ENCODE peak calls at places on chromosomes 5 and 9, in eight cellular contexts. M, N, U, Z, X, E, A and C are unnamed samples.

GRCh38 chr5:38453506-38453905 is 102.9 kb downstream of the LIFR start:
- DNase-seq in X (no peak), U (peak; percentile 89), A (no peak), N (no peak), Z (no peak), E (peak; percentile 72), M (no peak), C (no peak)

GRCh38 chr9:96442491-96442890 is 7.5 kb upstream of the HABP4 start:
- DNase-seq in X (no peak), M (no peak), A (no peak), U (no peak), N (no peak), Z (no peak), E (peak; percentile 22), C (no peak)

GRCh38 chr9:3526903-3527652 is 1.3 kb upstream of the RFX3 start:
- DNase-seq in X (peak; percentile 75), A (peak; percentile 33), U (no peak), M (no peak), Z (no peak), E (peak; percentile 42), N (peak; percentile 52), C (no peak)

GRCh38 chr9:137820161-137820855 is 57.3 kb upstream of the CACNA1B start:
- DNase-seq in Z (no peak), M (no peak), E (no peak), X (no peak), A (no peak), N (no peak), U (no peak), C (no peak)

GRCh38 chr5:141507387-141508091 is 18.7 kb downstream of the PCDHGC5 start:
- DNase-seq in N (no peak), M (no peak), Z (peak; percentile 87), A (no peak), X (no peak), U (no peak), E (no peak), C (peak; percentile 52)

GRCh38 chr9:97384406-97385262 is 27.3 kb upstream of the TDRD7 start:
- DNase-seq in Z (no peak), U (no peak), X (no peak), M (peak; percentile 17), N (no peak), E (no peak), A (no peak), C (no peak)

GRCh38 chr9:35651964-35652828 is 1.5 kb upstream of the SIT1 start:
- DNase-seq in M (no peak), Z (no peak), N (no peak), A (no peak), E (no peak), U (no peak), X (peak; percentile 62), C (no peak)

GRCh38 chr9:3825724-3826123 is 299.9 kb upstream of the RFX3 start:
- DNase-seq in A (no peak), E (no peak), N (no peak), M (no peak), Z (no peak), X (no peak), U (no peak), C (no peak)

GRCh38 chr5:139914218-139914807 is 118.7 kb downstream of the PSD2 start:
- DNase-seq in U (no peak), M (no peak), N (peak; percentile 32), A (no peak), Z (peak; percentile 6), X (no peak), E (no peak), C (no peak)

GRCh38 chr5:141524604-141525597 is 36.0 kb downstream of the PCDHGC5 start:
- DNase-seq in M (peak; percentile 83), N (peak; percentile 90), E (peak; percentile 58), X (peak; percentile 87), Z (peak; percentile 96), U (no peak), A (peak; percentile 88), C (no peak)

GRCh38 chr9:1005043-1005667 is 28.7 kb downstream of the DMRT3 start:
- DNase-seq in Z (no peak), N (no peak), U (peak; percentile 53), E (peak; percentile 60), X (no peak), A (peak; percentile 24), M (no peak), C (no peak)

GRCh38 chr5:61020415-61020814 is 75.4 kb downstream of the NDUFAF2 start:
- DNase-seq in X (no peak), U (no peak), E (no peak), N (no peak), A (no peak), Z (no peak), M (no peak), C (no peak)

GRCh38 chr9:98691890-98692289 is 16.8 kb downstream of the GABBR2 start:
- DNase-seq in N (no peak), U (no peak), M (no peak), Z (no peak), X (no peak), E (no peak), A (no peak), C (no peak)

GRCh38 chr9:98572054-98572627 is 136.6 kb downstream of the GABBR2 start:
- DNase-seq in A (no peak), Z (no peak), N (no peak), X (no peak), M (no peak), E (no peak), U (no peak), C (no peak)

GRCh38 chr5:2756211-2756746 is 4.8 kb upstream of the IRX2 start:
- DNase-seq in A (no peak), U (no peak), E (no peak), N (peak; percentile 87), M (peak; percentile 57), Z (no peak), X (no peak), C (no peak)

GRCh38 chr5:83718195-83718825 is 2.3 kb downstream of the HAPLN1 start:
- DNase-seq in E (peak; percentile 20), Z (no peak), M (peak; percentile 30), N (no peak), U (no peak), X (peak; percentile 17), A (peak; percentile 59), C (peak; percentile 15)

GRCh38 chr9:81559741-81560140 is 129.6 kb downstream of the TLE1 start:
- DNase-seq in Z (no peak), M (no peak), A (peak; percentile 65), E (no peak), U (no peak), N (no peak), X (no peak), C (no peak)

GRCh38 chr9:90919883-90920282 is 118.3 kb downstream of the SYK start:
- DNase-seq in N (no peak), Z (no peak), U (no peak), E (no peak), A (no peak), M (no peak), X (no peak), C (no peak)

GRCh38 chr9:97557606-97558095 is 56.2 kb downstream of the TMOD1 start:
- DNase-seq in Z (peak; percentile 87), N (no peak), E (no peak), U (no peak), M (peak; percentile 78), X (peak; percentile 44), A (no peak), C (no peak)

DNA sequence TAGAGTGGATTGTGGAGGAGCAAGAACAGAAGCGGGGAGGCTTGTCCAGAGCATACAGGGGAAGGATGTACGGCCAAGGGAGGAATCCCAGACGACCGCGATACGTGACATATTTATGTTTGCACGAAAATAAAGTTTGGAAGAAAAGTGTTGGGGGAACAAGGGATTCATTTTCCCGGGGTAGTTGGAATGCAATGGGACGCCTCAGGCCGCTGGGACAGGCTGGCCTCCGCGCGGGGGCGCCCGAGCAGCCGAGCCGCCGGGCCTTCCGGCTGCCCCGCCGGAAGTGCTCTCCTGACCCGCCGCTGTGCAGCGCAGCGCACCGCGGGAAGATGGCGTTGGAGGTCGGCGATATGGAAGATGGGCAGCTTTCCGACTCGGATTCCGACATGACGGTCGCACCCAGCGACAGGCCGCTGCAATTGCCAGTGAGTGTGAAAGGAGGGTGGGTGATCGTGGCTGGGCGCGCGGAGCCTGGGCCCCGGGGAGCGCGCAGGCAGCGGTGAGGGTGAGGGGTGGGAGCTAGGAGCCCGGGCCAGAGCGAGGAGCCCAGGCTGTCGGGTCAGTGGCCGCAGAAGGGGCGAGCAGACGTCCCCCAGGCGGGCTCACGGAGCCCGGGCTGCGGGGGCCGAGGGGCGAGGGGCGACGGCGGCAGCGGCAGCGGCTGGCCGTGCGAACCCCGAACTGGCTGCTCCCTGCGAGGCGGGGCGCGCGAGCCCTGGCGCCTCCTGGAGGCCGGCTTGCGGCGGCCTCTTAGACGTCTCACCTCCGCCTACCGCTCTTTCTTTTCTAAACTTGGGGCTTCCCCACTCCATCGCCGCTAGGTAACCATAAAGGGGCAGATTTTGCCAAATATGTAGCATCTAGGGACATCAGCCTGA is at the start of gene PHAX:
- DNase-seq in N (peak; percentile 87), E (peak; percentile 51), Z (peak; percentile 84), A (no peak), M (peak; percentile 79), U (peak; percentile 32), X (peak; percentile 86), C (peak; percentile 87)
- TF ChIP-seq POLR2AphosphoS5 in N (peak; percentile 97), E (peak; percentile 61), Z (peak; percentile 59), A (peak; percentile 87), M (peak; percentile 82), U (peak; percentile 86), X (peak; percentile 64), C (peak; percentile 89)

GRCh38 chr9:114153761-114154596 is 1.4 kb upstream of the COL27A1 start:
- DNase-seq in U (no peak), A (no peak), X (no peak), N (peak; percentile 78), Z (no peak), M (peak; percentile 33), E (no peak), C (no peak)
- TF ChIP-seq POLR2AphosphoS5 in U (no peak), A (no peak), X (no peak), N (no peak), Z (no peak), M (no peak), E (no peak), C (no peak)

GRCh38 chr9:88604836-88605499 is 70.0 kb downstream of the NXNL2 start:
- DNase-seq in Z (no peak), E (no peak), N (no peak), A (no peak), M (no peak), U (no peak), X (no peak), C (no peak)
- TF ChIP-seq POLR2AphosphoS5 in Z (peak; percentile 86), E (no peak), N (no peak), A (no peak), M (peak; percentile 71), U (no peak), X (peak; percentile 21), C (no peak)

GRCh38 chr5:89289604-89290003 is 406.6 kb upstream of the MEF2C start:
- DNase-seq in X (no peak), Z (no peak), N (no peak), U (no peak), E (no peak), M (no peak), A (no peak), C (no peak)

GRCh38 chr5:89282832-89283510 is 400.0 kb upstream of the MEF2C start:
- DNase-seq in A (peak; percentile 29), M (no peak), U (no peak), N (no peak), X (no peak), Z (no peak), E (no peak), C (no peak)

GRCh38 chr5:89287964-89288363 is 405.0 kb upstream of the MEF2C start:
- DNase-seq in Z (no peak), X (no peak), M (no peak), E (no peak), U (no peak), A (no peak), N (no peak), C (no peak)

GRCh38 chr5:89283758-89284493 is 400.9 kb upstream of the MEF2C start:
- DNase-seq in Z (no peak), U (no peak), E (no peak), A (no peak), X (no peak), M (no peak), N (no peak), C (no peak)

GRCh38 chr5:89286320-89286719 is 403.3 kb upstream of the MEF2C start:
- DNase-seq in M (no peak), Z (no peak), N (no peak), A (no peak), X (no peak), U (no peak), E (no peak), C (no peak)
- TF ChIP-seq POLR2AphosphoS5 in M (no peak), Z (no peak), N (no peak), A (no peak), X (no peak), U (no peak), E (no peak), C (no peak)